ENCODE peak calls at places on chromosomes 3 and 15, in ten cellular contexts. I, Q, T, K, C, U, F, P, G and X are unnamed samples.

GRCh38 chr3:140424726-140425125 is 253.1 kb upstream of the TRIM42 start:
- DNase-seq in P (no peak), K (no peak), I (no peak), G (no peak), C (no peak), U (no peak), Q (no peak), F (no peak), T (no peak), X (no peak)

GRCh38 chr3:131775660-131776059 is 259.2 kb downstream of the CPNE4 start:
- DNase-seq in G (no peak), U (no peak), I (no peak), K (no peak), C (no peak), T (no peak), Q (no peak), P (no peak), F (no peak), X (no peak)

GRCh38 chr3:47425959-47426358 is 45.1 kb downstream of the PTPN23 start:
- DNase-seq in G (no peak), P (no peak), I (no peak), U (no peak), K (no peak), F (no peak), Q (no peak), C (no peak), T (no peak), X (no peak)

GRCh38 chr3:169660709-169661566 is 2.6 kb downstream of the MECOM start:
- DNase-seq in I (peak; percentile 74), K (no peak), C (no peak), F (no peak), G (no peak), T (no peak), Q (peak; percentile 30), U (peak; percentile 50), P (no peak), X (no peak)

GRCh38 chr3:65449841-65450416 is 588.8 kb downstream of the MAGI1 start:
- DNase-seq in Q (no peak), G (no peak), C (no peak), T (no peak), I (no peak), K (no peak), U (no peak), P (no peak), F (no peak), X (no peak)

GRCh38 chr3:71601811-71602210 is 18.3 kb upstream of the FOXP1 start:
- DNase-seq in P (no peak), Q (no peak), F (no peak), U (no peak), K (no peak), I (peak; percentile 32), G (no peak), C (no peak), T (no peak), X (no peak)

GRCh38 chr15:24917431-24917830 is 37.4 kb upstream of the SNRPN start:
- DNase-seq in F (no peak), C (no peak), T (no peak), K (no peak), U (no peak), P (no peak), Q (no peak), I (no peak), G (no peak), X (no peak)

GRCh38 chr3:134357914-134358811 is 16.1 kb downstream of the AMOTL2 start:
- DNase-seq in G (peak; percentile 48), C (no peak), U (peak; percentile 57), K (no peak), F (peak; percentile 60), Q (no peak), T (no peak), I (peak; percentile 12), P (no peak), X (no peak)

DNA sequence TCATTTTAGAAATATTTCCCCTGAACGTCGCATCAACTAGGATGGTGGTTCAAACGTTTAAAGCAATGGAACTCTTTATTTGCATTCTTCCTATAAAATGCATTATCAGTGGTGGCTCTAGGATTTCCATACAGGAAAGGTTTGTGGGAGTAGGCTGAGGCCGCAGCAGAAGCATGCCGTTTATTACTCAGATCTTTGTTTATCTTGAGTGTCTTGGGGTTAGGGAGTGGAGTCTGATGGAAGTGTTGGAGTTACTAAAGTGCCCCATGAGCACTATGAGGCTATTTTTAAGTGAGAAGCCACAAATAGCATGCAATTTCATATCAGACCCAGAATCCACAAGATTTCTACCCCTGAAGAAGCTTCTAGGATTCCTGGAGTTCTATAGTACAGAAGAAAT is 26.2 kb downstream of the ATOSA start:
- DNase-seq in I (no peak), C (no peak), P (no peak), K (no peak), F (no peak), Q (no peak), G (no peak), T (no peak), U (no peak), X (no peak)
- H3K4me1 ChIP-seq in I (peaks cover 29% of the 10 kb centered on the region), C (peaks cover 78% of the 10 kb centered on the region), P (peaks cover 75% of the 10 kb centered on the region), K (peaks cover 51% of the 10 kb centered on the region), F (peaks cover 58% of the 10 kb centered on the region), Q (peaks cover 25% of the 10 kb centered on the region), G (peaks cover 3% of the 10 kb centered on the region), T (peaks cover 69% of the 10 kb centered on the region), U (peaks cover 56% of the 10 kb centered on the region), X (peaks cover 28% of the 10 kb centered on the region)

DNA sequence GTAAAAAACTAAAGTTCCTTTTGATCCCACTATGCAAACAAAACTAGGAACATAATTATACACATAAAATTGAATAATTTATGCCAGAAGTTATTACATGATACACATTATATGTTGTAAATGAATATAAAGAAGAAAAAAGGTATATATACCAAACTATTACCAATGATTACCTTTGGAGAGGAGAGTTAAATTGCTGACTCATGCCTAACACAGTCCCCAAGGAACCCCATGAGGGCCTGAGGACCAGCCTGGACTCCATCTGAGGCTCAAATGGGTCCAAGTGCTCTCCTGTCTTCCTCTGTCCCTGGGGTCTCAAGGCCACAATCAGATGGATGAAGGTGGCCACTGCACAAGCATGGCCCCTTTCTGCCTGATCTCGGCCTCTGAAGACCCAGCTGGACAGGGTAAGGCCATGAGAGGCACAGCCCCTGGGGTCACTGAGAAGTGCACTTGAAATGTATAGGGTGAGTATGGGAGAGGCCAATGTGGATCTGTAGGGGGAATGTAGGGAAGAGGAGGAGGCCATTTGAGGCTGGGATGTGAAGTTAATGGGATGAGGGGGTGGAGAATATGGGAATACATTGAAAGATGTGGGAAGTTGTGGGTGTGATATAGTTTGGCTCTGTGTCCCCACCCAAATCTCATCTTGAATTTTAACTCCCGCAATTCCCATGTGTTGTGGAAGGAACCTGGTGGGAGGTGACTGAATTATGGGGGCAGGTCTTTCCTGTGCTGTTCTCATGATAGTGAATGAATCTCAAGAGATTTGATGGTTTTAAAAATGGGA is 1.1 kb upstream of the IQCF1 start:
- DNase-seq in U (no peak), C (no peak), Q (no peak), G (no peak), T (no peak), I (no peak), K (no peak), P (no peak), F (no peak), X (no peak)
- TF ChIP-seq POLR2A in U (no peak), C (no peak), Q (no peak), G (no peak), T (no peak), I (no peak), K (no peak), P (no peak), F (no peak), X (no peak)

GRCh38 chr3:77189684-77190083 is 149.8 kb downstream of the ROBO2 start:
- DNase-seq in C (no peak), F (no peak), P (no peak), K (no peak), Q (no peak), I (no peak), U (no peak), G (no peak), T (no peak), X (no peak)

GRCh38 chr3:77191640-77192039 is 151.7 kb downstream of the ROBO2 start:
- DNase-seq in F (no peak), C (no peak), U (no peak), K (no peak), Q (no peak), T (no peak), G (no peak), P (no peak), I (no peak), X (no peak)

GRCh38 chr3:77189258-77189657 is 149.4 kb downstream of the ROBO2 start:
- DNase-seq in T (no peak), I (no peak), F (no peak), P (no peak), G (no peak), Q (no peak), U (no peak), C (no peak), K (no peak), X (no peak)

GRCh38 chr3:77190281-77190841 is 150.5 kb downstream of the ROBO2 start:
- DNase-seq in G (no peak), I (no peak), K (no peak), F (no peak), P (no peak), T (no peak), C (no peak), U (no peak), Q (no peak), X (no peak)

DNA sequence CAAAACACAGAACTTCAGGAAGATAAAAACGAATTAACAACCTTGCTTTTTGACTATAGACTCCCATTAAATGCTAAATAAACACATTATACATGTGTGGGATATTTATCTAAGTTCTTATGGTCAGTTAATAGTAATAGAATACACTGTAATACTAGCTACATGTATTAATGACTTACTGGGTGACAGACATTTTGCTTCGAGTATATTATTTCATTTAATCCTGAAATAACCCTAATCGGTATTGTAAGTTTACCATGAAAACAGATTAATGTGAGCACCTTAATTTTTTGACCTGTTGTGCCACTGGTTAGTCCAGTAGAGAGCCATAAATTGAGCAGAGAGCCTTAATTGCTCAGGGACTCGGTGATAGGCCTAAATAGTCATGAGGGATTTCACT is 151.1 kb downstream of the ROBO2 start:
- DNase-seq in U (no peak), Q (no peak), T (no peak), F (no peak), G (no peak), C (no peak), K (no peak), I (no peak), P (no peak), X (no peak)
- H3K4me1 ChIP-seq in U (no peaks in the 10 kb centered on the region), Q (no peaks in the 10 kb centered on the region), T (peaks cover 3% of the 10 kb centered on the region), F (no peaks in the 10 kb centered on the region), G (peaks cover 4% of the 10 kb centered on the region), C (peaks cover 10% of the 10 kb centered on the region), K (peaks cover 18% of the 10 kb centered on the region), I (peaks cover 2% of the 10 kb centered on the region), P (no peaks in the 10 kb centered on the region), X (no peaks in the 10 kb centered on the region)

DNA sequence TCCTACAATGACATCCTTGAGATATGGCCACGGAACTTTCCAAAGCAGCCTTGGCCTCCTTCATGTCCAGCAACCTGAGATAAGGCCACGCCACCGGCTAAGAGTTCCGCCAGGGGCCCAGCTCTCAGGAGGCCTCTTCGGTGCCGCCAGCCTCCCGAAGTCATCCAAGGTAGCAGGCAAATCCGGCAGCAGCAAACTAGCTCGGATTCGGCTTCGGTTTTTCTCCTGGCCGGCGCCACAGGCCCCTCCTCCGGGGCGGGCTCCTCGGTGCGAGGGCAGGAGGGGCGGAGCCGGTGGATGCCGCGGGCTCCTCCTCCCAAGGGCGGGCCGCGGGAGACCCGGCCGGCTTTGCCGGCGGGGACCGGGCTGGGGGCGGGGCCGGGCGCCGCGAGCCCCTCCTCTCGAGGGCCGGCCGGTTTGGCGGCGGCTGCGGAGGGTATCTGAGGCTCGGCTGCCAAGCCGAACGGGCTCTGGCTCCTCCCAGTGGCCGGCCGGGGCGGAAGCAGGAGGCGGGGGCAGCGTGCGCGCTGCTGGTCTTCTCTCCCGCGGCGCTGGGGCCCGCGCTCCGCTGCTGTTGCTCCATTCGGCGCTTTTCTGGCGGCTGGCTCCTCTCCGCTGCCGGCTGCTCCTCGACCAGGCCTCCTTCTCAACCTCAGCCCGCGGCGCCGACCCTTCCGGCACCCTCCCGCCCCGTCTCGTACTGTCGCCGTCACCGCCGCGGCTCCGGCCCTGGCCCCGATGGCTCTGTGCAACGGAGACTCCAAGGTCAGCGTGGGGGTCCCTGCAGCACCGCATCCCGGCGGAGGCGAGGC is at the start of gene GMPS:
- DNase-seq in C (peak; percentile 86), U (peak; percentile 95), P (peak; percentile 85), T (peak; percentile 97), G (peak; percentile 93), K (no peak), I (peak; percentile 96), Q (peak; percentile 96), F (peak; percentile 96), X (peak; percentile 90)
- TF ChIP-seq POLR2A in C (peak; percentile 67), U (peak; percentile 83), P (peak; percentile 70), T (peak; percentile 75), G (peak; percentile 65), K (no peak), I (peak; percentile 59), Q (peak; percentile 75), F (peak; percentile 61), X (no peak)